ENCODE peak calls at places on chromosomes 12 and 14, in nine cellular contexts. K, E, G, M, Q, J, O, F and V are unnamed samples. For H3K36me3, the result is how much of the 10 kb centered on the place peaks cover.

GRCh38 chr12:45674583-45674982 is 54.9 kb upstream of the ARID2 start:
- DNase-seq in K (no peak), E (no peak), G (no peak), M (no peak), Q (peak), J (peak), O (peak), F (peak), V (peak)

GRCh38 chr12:24697295-24697694 is 251.6 kb downstream of the BCAT1 start:
- DNase-seq in K (no peak), E (no peak), G (no peak), M (no peak), Q (no peak), J (no peak), O (no peak), F (no peak), V (no peak)

GRCh38 chr14:39433452-39433813 is 1.2 kb upstream of the FBXO33 start:
- DNase-seq in K (no peak), E (no peak), G (no peak), M (no peak), Q (no peak), J (no peak), O (no peak), F (no peak), V (no peak)

GRCh38 chr12:132458441-132459225 is 31.3 kb upstream of the FBRSL1 start:
- DNase-seq in K (no peak), E (no peak), G (no peak), M (no peak), Q (no peak), J (no peak), O (no peak), F (no peak), V (no peak)

GRCh38 chr12:18430425-18431048 is 169.2 kb downstream of the PIK3C2G start:
- DNase-seq in K (peak), E (no peak), G (no peak), M (peak), Q (peak), J (no peak), O (peak), F (peak), V (no peak)

GRCh38 chr12:109592905-109593272 is 19.3 kb downstream of the MVK start:
- DNase-seq in K (no peak), E (no peak), G (no peak), M (no peak), Q (no peak), J (no peak), O (no peak), F (no peak), V (no peak)

GRCh38 chr12:115341442-115341841 is 657.5 kb upstream of the TBX3 start:
- DNase-seq in K (no peak), E (no peak), G (no peak), M (no peak), Q (peak), J (peak), O (peak), F (peak), V (no peak)

GRCh38 chr12:105018001-105018400 is 31.9 kb downstream of the NOPCHAP1 start:
- DNase-seq in K (no peak), E (no peak), G (no peak), M (no peak), Q (no peak), J (no peak), O (peak), F (no peak), V (no peak)

GRCh38 chr14:34246206-34246605 is 215.8 kb downstream of the SPTSSA start:
- DNase-seq in K (no peak), E (no peak), G (no peak), M (no peak), Q (no peak), J (no peak), O (no peak), F (no peak), V (no peak)

GRCh38 chr12:56591961-56592360 is 38.2 kb downstream of the BAZ2A start:
- DNase-seq in K (no peak), E (no peak), G (no peak), M (no peak), Q (peak), J (no peak), O (no peak), F (no peak), V (no peak)

GRCh38 chr12:65534105-65534841 is 255.8 kb downstream of the MSRB3 start:
- DNase-seq in K (no peak), E (no peak), G (no peak), M (no peak), Q (no peak), J (no peak), O (no peak), F (no peak), V (no peak)

GRCh38 chr12:78034025-78034424 is 203.3 kb downstream of the NAV3 start:
- DNase-seq in K (no peak), E (no peak), G (no peak), M (no peak), Q (peak), J (no peak), O (no peak), F (no peak), V (no peak)

GRCh38 chr12:82182601-82183000 is 175.6 kb downstream of the CCDC59 start:
- DNase-seq in K (no peak), E (no peak), G (no peak), M (no peak), Q (peak), J (no peak), O (peak), F (no peak), V (no peak)

GRCh38 chr14:52086755-52087154 is 17.9 kb upstream of the NID2 start:
- DNase-seq in K (no peak), E (no peak), G (no peak), M (no peak), Q (no peak), J (no peak), O (no peak), F (no peak), V (no peak)

GRCh38 chr14:31142455-31143087 is 65.0 kb downstream of the HECTD1 start:
- DNase-seq in K (no peak), E (no peak), G (no peak), M (no peak), Q (no peak), J (no peak), O (no peak), F (no peak), V (no peak)
- H3K36me3 ChIP-seq in K (half or more), E (half or more), G (under half), M (under half), Q (half or more), J (half or more), O (under half), F (half or more), V (half or more)

GRCh38 chr12:123258593-123258992 is 13.1 kb downstream of the CDK2AP1 start:
- DNase-seq in K (no peak), E (no peak), G (no peak), M (no peak), Q (no peak), J (no peak), O (no peak), F (no peak), V (no peak)
- H3K36me3 ChIP-seq in K (half or more), E (under half), G (under half), M (under half), Q (half or more), J (half or more), O (under half), F (half or more), V (half or more)

DNA sequence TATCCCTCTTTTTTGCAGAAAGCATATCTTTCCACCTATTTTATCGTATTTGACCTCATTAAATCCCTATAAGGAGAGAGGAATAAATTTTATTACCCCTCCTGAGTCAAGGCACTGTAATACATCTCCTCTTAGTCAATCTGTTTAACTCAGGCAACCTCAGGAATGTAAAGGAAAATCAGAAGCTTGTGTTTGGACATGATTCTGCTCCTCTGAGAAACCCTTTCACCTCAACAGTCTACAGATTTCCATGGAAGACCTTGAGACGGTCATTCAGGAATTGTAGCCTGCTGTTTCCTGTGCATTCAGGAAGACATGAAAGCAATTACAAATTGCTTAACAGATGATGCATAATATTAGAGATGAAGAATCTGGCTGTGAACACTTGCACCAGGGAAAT is 360.8 kb downstream of the PAWR start:
- DNase-seq in K (no peak), E (no peak), G (no peak), M (no peak), Q (peak), J (no peak), O (peak), F (no peak), V (no peak)
- H3K36me3 ChIP-seq in K (under half), E (under half), G (under half), M (under half), Q (under half), J (under half), O (under half), F (under half), V (under half)

GRCh38 chr12:95511962-95512361 is 38.0 kb downstream of the METAP2 start:
- DNase-seq in K (no peak), E (no peak), G (no peak), M (no peak), Q (no peak), J (no peak), O (no peak), F (no peak), V (no peak)
- H3K36me3 ChIP-seq in K (under half), E (half or more), G (under half), M (under half), Q (half or more), J (half or more), O (under half), F (under half), V (half or more)

GRCh38 chr14:24236689-24237462 is 4.1 kb downstream of the GMPR2 start:
- DNase-seq in K (peak), E (no peak), G (no peak), M (no peak), Q (no peak), J (no peak), O (no peak), F (no peak), V (no peak)
- H3K36me3 ChIP-seq in K (half or more), E (half or more), G (half or more), M (under half), Q (under half), J (half or more), O (under half), F (under half), V (half or more)

GRCh38 chr14:31382221-31382620 is 38.1 kb downstream of the HEATR5A start:
- DNase-seq in K (no peak), E (no peak), G (no peak), M (no peak), Q (no peak), J (no peak), O (no peak), F (no peak), V (no peak)

GRCh38 chr14:31371651-31372050 is 48.7 kb downstream of the HEATR5A start:
- DNase-seq in K (no peak), E (peak), G (no peak), M (no peak), Q (no peak), J (no peak), O (no peak), F (no peak), V (no peak)

GRCh38 chr14:31380106-31380505 is 40.2 kb downstream of the HEATR5A start:
- DNase-seq in K (no peak), E (no peak), G (no peak), M (no peak), Q (no peak), J (no peak), O (no peak), F (no peak), V (no peak)

DNA sequence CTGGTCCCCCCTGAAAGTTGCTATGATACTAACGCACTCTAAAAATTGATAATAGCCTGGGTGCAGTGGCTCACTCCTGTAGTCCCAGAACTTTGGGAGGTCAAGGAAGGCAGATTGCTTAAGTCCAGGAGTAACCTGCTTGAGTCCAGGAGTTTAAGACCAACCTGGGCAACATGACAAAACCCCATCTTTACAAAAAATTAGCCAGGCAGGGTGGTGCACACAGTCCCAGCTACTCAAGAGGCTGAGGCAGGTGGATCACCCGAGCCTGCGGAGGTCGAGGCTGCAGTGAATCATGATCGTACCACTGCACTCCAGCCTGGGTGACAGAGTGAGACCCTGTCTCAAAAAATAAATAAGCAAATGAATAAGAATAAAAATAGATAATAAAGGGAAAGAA is 42.9 kb downstream of the HEATR5A start:
- DNase-seq in K (no peak), E (no peak), G (no peak), M (no peak), Q (no peak), J (no peak), O (no peak), F (no peak), V (no peak)
- H3K36me3 ChIP-seq in K (under half), E (under half), G (under half), M (under half), Q (half or more), J (under half), O (under half), F (under half), V (under half)

DNA sequence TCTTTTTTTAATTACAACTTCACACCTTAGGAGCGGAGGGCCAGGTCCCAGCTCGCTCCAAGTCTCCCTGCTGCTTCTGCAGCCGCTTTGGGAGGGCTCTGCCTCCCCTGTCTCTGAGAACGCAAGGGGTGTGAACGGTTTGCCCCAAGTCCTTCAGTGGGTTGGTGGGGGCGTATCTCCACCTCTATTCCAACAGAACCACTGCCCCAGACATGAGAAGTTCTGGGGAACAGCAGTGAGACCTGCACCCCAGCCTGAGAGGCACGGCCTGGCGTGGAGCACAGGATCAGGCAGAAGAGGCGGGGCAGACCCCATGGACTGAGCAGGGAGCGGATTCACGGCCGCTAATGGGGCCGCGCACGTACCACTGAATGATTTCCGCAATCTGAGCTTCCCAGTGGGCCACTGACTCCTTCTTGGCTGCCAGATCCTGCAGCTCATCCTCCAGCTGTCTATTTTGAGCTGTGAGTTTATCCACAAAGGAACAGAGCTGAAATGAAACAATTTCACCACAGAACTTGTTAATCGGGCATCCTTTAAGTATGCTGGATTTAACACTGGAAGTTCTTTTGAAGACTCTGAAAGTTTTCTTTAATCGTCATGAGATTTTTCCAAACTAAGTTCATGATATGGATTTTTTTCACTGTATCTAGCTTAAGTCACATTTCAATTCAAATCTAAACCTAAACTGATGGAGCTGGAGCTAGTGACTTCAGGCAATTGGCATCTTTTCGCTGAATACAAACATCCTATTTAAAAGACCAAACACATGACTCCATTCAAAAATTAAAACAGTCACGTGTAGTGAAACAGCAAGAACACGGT is 44.4 kb downstream of the AMN start:
- DNase-seq in K (no peak), E (no peak), G (no peak), M (no peak), Q (no peak), J (no peak), O (no peak), F (no peak), V (no peak)
- H3K36me3 ChIP-seq in K (half or more), E (under half), G (under half), M (under half), Q (half or more), J (half or more), O (under half), F (half or more), V (half or more)

GRCh38 chr12:90298289-90298948 is 589.8 kb upstream of the ATP2B1 start:
- DNase-seq in K (no peak), E (no peak), G (no peak), M (no peak), Q (no peak), J (no peak), O (no peak), F (no peak), V (no peak)
- H3K36me3 ChIP-seq in K (under half), E (under half), G (under half), M (under half), Q (under half), J (under half), O (under half), F (under half), V (under half)